ENCODE peak calls at places on chromosomes 6 and 20, in eight cellular contexts. W is HCT116, S is foreskin fibroblast, O is GF-D8, A is brain microvascular endothelial cell, N is cardiac muscle cell, H is NCI-H774, B is neuronal stem cell. I is an unnamed sample.

GRCh38 chr6:19839237-19839546 is 2.0 kb downstream of the ID4 start:
- DNase-seq in W (no peak), S (no peak), O (no peak), A (no peak), N (no peak), H (no peak), B (no peak), I (no peak)

GRCh38 chr6:82040405-82041221 is 206.9 kb downstream of the IBTK start:
- DNase-seq in W (peak; percentile 42), S (peak; percentile 63), O (no peak), A (peak; percentile 64), N (peak; percentile 76), H (peak; percentile 64), B (peak; percentile 60), I (no peak)

GRCh38 chr20:48405909-48406308 is 421.9 kb downstream of the PREX1 start:
- DNase-seq in W (no peak), S (no peak), O (no peak), A (no peak), N (no peak), H (no peak), B (no peak), I (no peak)

GRCh38 chr6:87756858-87757257 is 54.8 kb upstream of the AKIRIN2 start:
- DNase-seq in W (no peak), S (peak; percentile 64), O (peak; percentile 97), A (peak; percentile 68), N (peak; percentile 87), H (no peak), B (no peak), I (peak; percentile 98)

GRCh38 chr6:151690768-151691562 is 116.5 kb upstream of the ESR1 start:
- DNase-seq in W (no peak), S (peak; percentile 21), O (no peak), A (no peak), N (peak; percentile 30), H (no peak), B (no peak), I (no peak)

GRCh38 chr6:2665169-2666070 is 85.3 kb downstream of the MYLK4 start:
- DNase-seq in W (no peak), S (no peak), O (no peak), A (peak; percentile 17), N (peak; percentile 15), H (no peak), B (no peak), I (no peak)

GRCh38 chr6:34510299-34510698 is 44.4 kb downstream of the PACSIN1 start:
- DNase-seq in W (no peak), S (no peak), O (no peak), A (no peak), N (no peak), H (no peak), B (no peak), I (no peak)

GRCh38 chr6:116217069-116217468 is 36.8 kb downstream of the TSPYL4 start:
- DNase-seq in W (peak; percentile 24), S (no peak), O (peak; percentile 21), A (no peak), N (peak; percentile 71), H (peak; percentile 35), B (no peak), I (no peak)

GRCh38 chr20:18006684-18007083 is 37.9 kb downstream of the MGME1 start:
- DNase-seq in W (no peak), S (no peak), O (no peak), A (no peak), N (no peak), H (no peak), B (no peak), I (no peak)

GRCh38 chr6:43914272-43915147 is 144.5 kb downstream of the VEGFA start:
- DNase-seq in W (no peak), S (no peak), O (no peak), A (no peak), N (no peak), H (no peak), B (no peak), I (no peak)

GRCh38 chr6:11802886-11803595 is 24.4 kb upstream of the ADTRP start:
- DNase-seq in W (no peak), S (no peak), O (no peak), A (no peak), N (no peak), H (no peak), B (no peak), I (no peak)

GRCh38 chr6:138512615-138513014 is 13.3 kb upstream of the NHSL1 start:
- DNase-seq in W (no peak), S (no peak), O (no peak), A (no peak), N (no peak), H (no peak), B (peak; percentile 44), I (no peak)

GRCh38 chr6:39320370-39320984 is 2.0 kb downstream of the KCNK16 start:
- DNase-seq in W (no peak), S (no peak), O (no peak), A (no peak), N (no peak), H (no peak), B (no peak), I (no peak)

I was measured in SIG-M5.